ENCODE peak calls at places on chromosomes 5 and 9, in ten cellular contexts. V, M, E, I, U, F, Y, S, D and C are unnamed samples.

GRCh38 chr9:22037954-22038690 is 29.0 kb upstream of the CDKN2B start:
- DNase-seq in U (no peak), V (no peak), E (no peak), Y (peak; percentile 14), M (no peak), D (no peak), S (no peak), I (no peak), F (no peak), C (no peak)

GRCh38 chr9:71004196-71004595 is 117.2 kb downstream of the TRPM3 start:
- DNase-seq in Y (no peak), V (no peak), M (no peak), E (no peak), S (no peak), I (no peak), F (no peak), D (no peak), U (no peak), C (no peak)

GRCh38 chr5:72871358-72872024 is 55.0 kb downstream of the TNPO1 start:
- DNase-seq in U (no peak), M (no peak), S (no peak), F (no peak), D (no peak), E (no peak), Y (no peak), I (no peak), V (no peak), C (no peak)

GRCh38 chr9:93621922-93622321 is 45.5 kb downstream of the PHF2 start:
- DNase-seq in V (no peak), D (no peak), I (no peak), M (no peak), E (no peak), Y (no peak), U (no peak), S (no peak), F (no peak), C (no peak)

GRCh38 chr9:110650991-110651411 is 17.6 kb upstream of the MUSK start:
- DNase-seq in V (no peak), S (no peak), U (peak; percentile 20), Y (no peak), D (no peak), M (peak; percentile 97), E (no peak), I (no peak), F (peak; percentile 32), C (peak; percentile 92)

GRCh38 chr9:69086312-69086711 is 50.8 kb downstream of the FXN start:
- DNase-seq in F (no peak), V (no peak), Y (no peak), S (no peak), E (no peak), I (no peak), M (no peak), D (no peak), U (no peak), C (no peak)

GRCh38 chr9:91902465-91903125 is 47.4 kb downstream of the ROR2 start:
- DNase-seq in S (no peak), E (no peak), Y (peak; percentile 6), D (peak; percentile 89), U (no peak), F (no peak), M (no peak), I (no peak), V (peak; percentile 80), C (no peak)

GRCh38 chr9:136671646-136672430 is 9.1 kb downstream of the EGFL7 start:
- DNase-seq in V (peak; percentile 98), I (no peak), E (peak; percentile 74), D (peak; percentile 56), F (no peak), S (no peak), M (no peak), Y (peak; percentile 33), U (no peak), C (no peak)

GRCh38 chr5:9046756-9047481 is 499.0 kb downstream of the SEMA5A start:
- DNase-seq in E (no peak), I (no peak), U (peak; percentile 82), D (no peak), M (peak; percentile 81), S (no peak), V (peak; percentile 91), F (no peak), Y (no peak), C (no peak)

GRCh38 chr9:97501972-97502221 is 431 bp downstream of the TMOD1 start:
- DNase-seq in U (no peak), M (no peak), Y (no peak), V (no peak), E (no peak), D (no peak), F (no peak), S (no peak), I (no peak), C (no peak)

GRCh38 chr9:79256691-79257213 is 315.0 kb upstream of the TLE4 start:
- DNase-seq in D (no peak), I (no peak), E (peak; percentile 24), U (peak; percentile 48), F (no peak), Y (peak; percentile 71), V (no peak), M (no peak), S (no peak), C (no peak)

GRCh38 chr5:147466581-147466980 is 43.3 kb downstream of the DPYSL3 start:
- DNase-seq in F (peak; percentile 42), S (no peak), D (no peak), I (no peak), U (no peak), M (no peak), E (no peak), V (no peak), Y (no peak), C (no peak)

GRCh38 chr5:53554444-53554843 is 6.0 kb upstream of the NDUFS4 start:
- DNase-seq in M (no peak), U (no peak), E (no peak), Y (no peak), D (no peak), V (no peak), F (no peak), I (no peak), S (no peak), C (no peak)

GRCh38 chr5:31553863-31554262 is 21.8 kb downstream of the C5orf22 start:
- DNase-seq in V (no peak), M (no peak), Y (no peak), D (no peak), S (no peak), F (no peak), E (no peak), I (no peak), U (no peak), C (no peak)

GRCh38 chr9:109424618-109425017 is 73.5 kb downstream of the PTPN3 start:
- DNase-seq in E (no peak), M (no peak), I (no peak), V (no peak), S (no peak), U (no peak), Y (no peak), D (no peak), F (no peak), C (no peak)

GRCh38 chr5:146185161-146185560 is 2.7 kb upstream of the LARS1 start:
- DNase-seq in F (no peak), U (no peak), E (no peak), M (no peak), S (no peak), Y (no peak), V (no peak), D (peak; percentile 30), I (no peak), C (no peak)

GRCh38 chr5:9170026-9170425 is 375.8 kb downstream of the SEMA5A start:
- DNase-seq in I (no peak), E (no peak), U (no peak), D (no peak), S (no peak), V (no peak), Y (no peak), F (no peak), M (no peak), C (no peak)

GRCh38 chr5:109160468-109160867 is 249.3 kb downstream of the PJA2 start:
- DNase-seq in M (no peak), U (no peak), E (no peak), F (no peak), D (no peak), V (no peak), I (no peak), S (no peak), Y (no peak), C (no peak)